ENCODE peak calls at places on chromosomes 2 and 18, in seven cellular contexts. X is psoas muscle, U is astrocyte, F is spleen, I is PC-9, A is mammary epithelial cell, Y is cardiac muscle cell. W is an unnamed sample.

GRCh38 chr2:225010804-225011203 is 31.5 kb downstream of the DOCK10 start:
- DNase-seq in X (no peak), U (peak; percentile 84), F (no peak), I (no peak), A (peak; percentile 85), Y (peak; percentile 41), W (peak; percentile 64)

GRCh38 chr2:29900971-29901633 is 20.3 kb downstream of the ALK start:
- DNase-seq in X (no peak), U (no peak), F (no peak), I (no peak), A (no peak), Y (no peak), W (no peak)

GRCh38 chr2:176122633-176123482 is at the start of gene HOXD9:
- DNase-seq in X (peak; percentile 87), U (no peak), F (peak; percentile 88), I (no peak), A (no peak), Y (no peak), W (peak; percentile 84)

GRCh38 chr18:80042785-80043184 is 8.6 kb downstream of the RBFA start:
- DNase-seq in X (no peak), U (no peak), F (no peak), I (no peak), A (no peak), Y (no peak), W (no peak)

GRCh38 chr18:50687491-50687890 is 127.6 kb downstream of the MAPK4 start:
- DNase-seq in X (no peak), U (no peak), F (peak; percentile 56), I (no peak), A (no peak), Y (no peak), W (no peak)

GRCh38 chr2:105242286-105242993 is 897 bp downstream of the GPR45 start:
- DNase-seq in X (no peak), U (no peak), F (no peak), I (no peak), A (no peak), Y (no peak), W (no peak)

GRCh38 chr2:165328272-165328671 is 89.1 kb downstream of the SCN2A start:
- DNase-seq in X (no peak), U (no peak), F (no peak), I (no peak), A (no peak), Y (no peak), W (no peak)

GRCh38 chr18:567119-567518 is 13.1 kb upstream of the CETN1 start:
- DNase-seq in X (no peak), U (no peak), F (no peak), I (no peak), A (no peak), Y (peak; percentile 6), W (peak; percentile 45)

GRCh38 chr18:11081009-11081532 is 68.3 kb downstream of the PIEZO2 start:
- DNase-seq in X (no peak), U (peak; percentile 4), F (no peak), I (no peak), A (no peak), Y (no peak), W (no peak)

GRCh38 chr2:227703280-227703732 is 14.5 kb downstream of the SLC19A3 start:
- DNase-seq in X (no peak), U (peak; percentile 8), F (no peak), I (peak; percentile 75), A (peak; percentile 61), Y (peak; percentile 72), W (peak; percentile 32)

GRCh38 chr2:32768387-32769174 is 140.7 kb downstream of the TTC27 start:
- DNase-seq in X (no peak), U (peak; percentile 34), F (no peak), I (no peak), A (no peak), Y (peak; percentile 82), W (no peak)

GRCh38 chr2:237198144-237198900 is 112.6 kb downstream of the COPS8 start:
- DNase-seq in X (no peak), U (peak; percentile 76), F (no peak), I (no peak), A (no peak), Y (no peak), W (peak; percentile 76)

GRCh38 chr18:49028801-49029506 is 78.2 kb upstream of the SMAD7 start:
- DNase-seq in X (peak; percentile 39), U (no peak), F (no peak), I (no peak), A (no peak), Y (no peak), W (no peak)

GRCh38 chr18:5601188-5601624 is 57.4 kb upstream of the EPB41L3 start:
- DNase-seq in X (no peak), U (no peak), F (no peak), I (no peak), A (no peak), Y (no peak), W (no peak)

GRCh38 chr18:5600376-5601071 is 56.7 kb upstream of the EPB41L3 start:
- DNase-seq in X (no peak), U (peak; percentile 3), F (no peak), I (no peak), A (no peak), Y (peak; percentile 58), W (peak; percentile 20)

GRCh38 chr18:5603153-5603552 is 59.4 kb upstream of the EPB41L3 start:
- DNase-seq in X (no peak), U (no peak), F (no peak), I (no peak), A (no peak), Y (no peak), W (no peak)

GRCh38 chr18:5604778-5605177 is 61.0 kb upstream of the EPB41L3 start:
- DNase-seq in X (no peak), U (no peak), F (no peak), I (no peak), A (no peak), Y (no peak), W (no peak)
- TF ChIP-seq CTCF in X (no peak), U (peak; percentile 6), F (no peak), I (no peak), A (no peak), Y (peak; percentile 10), W (no peak)

GRCh38 chr2:159608108-159608507 is 8.2 kb downstream of the BAZ2B start:
- DNase-seq in X (no peak), U (no peak), F (no peak), I (no peak), A (no peak), Y (no peak), W (no peak)

GRCh38 chr2:159612255-159612901 is 4.0 kb downstream of the BAZ2B start:
- DNase-seq in X (no peak), U (no peak), F (no peak), I (no peak), A (peak; percentile 45), Y (peak; percentile 57), W (peak; percentile 16)

GRCh38 chr2:159608723-159609308 is 7.5 kb downstream of the BAZ2B start:
- DNase-seq in X (no peak), U (no peak), F (no peak), I (no peak), A (no peak), Y (no peak), W (no peak)

GRCh38 chr2:159613515-159614336 is 2.6 kb downstream of the BAZ2B start:
- DNase-seq in X (no peak), U (peak; percentile 32), F (no peak), I (no peak), A (peak; percentile 45), Y (peak; percentile 44), W (peak; percentile 23)

DNA sequence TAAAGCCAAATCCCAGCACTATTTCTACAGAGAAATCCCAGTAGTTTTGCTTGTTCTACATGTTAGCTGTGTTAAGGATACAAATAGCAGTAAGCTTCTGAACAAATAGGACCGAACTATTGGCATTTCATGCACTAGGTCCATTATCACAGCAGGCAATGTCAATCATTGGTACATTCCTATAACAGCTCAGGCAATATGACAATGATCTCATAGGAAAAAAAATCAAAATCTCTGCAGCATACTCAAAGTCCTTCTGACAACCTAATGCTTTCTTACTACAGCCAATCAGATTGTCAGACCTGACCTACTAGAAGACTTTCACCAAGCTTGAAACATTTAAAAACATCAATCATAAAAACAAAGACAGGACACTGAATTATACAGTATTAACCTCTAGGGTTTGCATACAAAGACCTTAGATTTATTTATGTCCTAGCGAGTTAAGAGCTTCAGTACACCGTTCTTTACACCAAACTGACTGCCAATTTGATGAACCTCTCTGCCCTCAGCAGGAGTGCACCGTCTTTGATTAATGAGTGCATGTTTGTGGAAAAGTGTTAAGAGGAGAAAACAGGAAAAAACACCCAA is 6.3 kb downstream of the BAZ2B start:
- DNase-seq in X (no peak), U (no peak), F (no peak), I (no peak), A (no peak), Y (no peak), W (no peak)
- H3K4me3 ChIP-seq in X (peak overlapping the region; percentile 83), U (no peak overlapping the region), F (no peak overlapping the region), I (no peak overlapping the region), A (no peak overlapping the region), Y (no peak overlapping the region), W (no peak overlapping the region)

GRCh38 chr2:71800106-71800809 is 346.9 kb downstream of the DYSF start:
- DNase-seq in X (no peak), U (no peak), F (peak; percentile 58), I (no peak), A (no peak), Y (no peak), W (no peak)

GRCh38 chr2:71803398-71803797 is 344.3 kb downstream of the CYP26B1 start:
- DNase-seq in X (no peak), U (no peak), F (no peak), I (no peak), A (no peak), Y (no peak), W (no peak)

GRCh38 chr2:71802556-71802955 is 345.1 kb downstream of the CYP26B1 start:
- DNase-seq in X (no peak), U (no peak), F (peak; percentile 14), I (no peak), A (no peak), Y (no peak), W (no peak)

GRCh38 chr2:71804251-71804650 is 343.4 kb downstream of the CYP26B1 start:
- DNase-seq in X (no peak), U (no peak), F (no peak), I (no peak), A (no peak), Y (no peak), W (peak; percentile 79)

GRCh38 chr2:71801969-71802368 is 345.7 kb downstream of the CYP26B1 start:
- DNase-seq in X (peak; percentile 84), U (peak; percentile 20), F (no peak), I (peak; percentile 25), A (peak; percentile 33), Y (peak; percentile 86), W (peak; percentile 71)
- TF ChIP-seq CTCF in X (peak; percentile 74), U (peak; percentile 36), F (peak; percentile 68), I (peak; percentile 65), A (peak; percentile 80), Y (peak; percentile 79), W (peak; percentile 81)

DNA sequence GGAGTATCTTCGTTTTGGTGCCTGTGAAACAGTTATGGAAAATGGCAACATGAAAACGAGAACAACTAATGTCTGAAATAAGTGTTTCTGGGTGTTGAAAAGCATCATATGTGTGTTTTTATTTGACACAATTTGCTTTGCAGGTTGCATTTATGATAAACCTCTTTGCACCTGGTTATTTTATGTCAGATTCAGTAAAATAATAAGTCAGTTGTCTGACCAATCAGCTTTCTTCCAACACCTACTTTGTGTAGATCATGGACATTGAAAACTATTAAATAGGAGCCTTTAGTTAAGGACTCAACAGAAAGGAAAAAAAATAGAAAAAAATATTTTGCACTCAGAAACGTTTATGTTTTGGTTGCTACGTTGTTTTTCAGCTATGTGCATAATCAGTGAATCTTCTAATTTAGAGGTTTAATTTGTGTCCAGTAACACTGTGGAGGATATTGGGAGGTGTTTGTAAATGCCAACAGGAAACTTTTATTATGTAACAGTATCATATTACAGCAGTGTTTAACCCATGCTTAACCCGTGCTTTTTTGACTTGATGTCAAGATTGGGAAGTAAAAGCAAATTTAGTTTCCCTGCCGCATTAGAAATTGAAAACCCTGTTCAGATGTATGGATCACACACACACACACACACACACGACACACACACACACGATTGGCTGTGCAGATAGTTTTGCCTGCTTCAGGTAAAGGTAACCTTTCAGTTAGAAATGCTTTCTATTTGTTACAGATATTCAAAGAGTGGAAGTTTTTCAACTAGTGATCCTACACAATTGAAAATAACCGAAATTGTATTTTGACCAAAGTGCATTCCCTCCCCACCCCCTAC is 2.6 kb downstream of the PKP4 start:
- DNase-seq in X (no peak), U (peak; percentile 6), F (no peak), I (no peak), A (peak; percentile 28), Y (peak; percentile 3), W (no peak)
- H3K4me3 ChIP-seq in X (peak overlapping the region; percentile 85), U (peak overlapping the region; percentile 68), F (no peak overlapping the region), I (peak overlapping the region; percentile 89), A (peak overlapping the region; percentile 86), Y (no peak overlapping the region), W (peak overlapping the region; percentile 87)

W was measured in AG10803.